ENCODE peak calls at places on chromosomes 16 and 17, in five cellular contexts. G is WTC11, M is A549, Z is K562, H is HepG2. W is an unnamed sample.

GRCh38 chr17:74442670-74443515 is 11.0 kb downstream of the GPRC5C start:
- DNase-seq in H (peak), G (peak), M (peak), Z (no peak), W (no peak)

GRCh38 chr17:36705651-36706436 is 104.5 kb downstream of the MRM1 start:
- DNase-seq in H (peak), Z (peak), M (peak), G (peak), W (no peak)

GRCh38 chr17:4199818-4200402 is 56.9 kb downstream of the CYB5D2 start:
- DNase-seq in Z (peak), G (peak), H (peak), M (peak), W (no peak)

GRCh38 chr16:81816793-81817210 is 37.7 kb downstream of the PLCG2 start:
- DNase-seq in Z (no peak), G (no peak), H (no peak), M (no peak), W (peak)

GRCh38 chr17:82350182-82351030 is 8.6 kb upstream of the TEX19 start:
- DNase-seq in Z (peak), H (no peak), M (peak), G (peak), W (no peak)

GRCh38 chr16:46785076-46785845 is 37.1 kb upstream of the MYLK3 start:
- DNase-seq in M (no peak), Z (no peak), G (no peak), H (no peak), W (no peak)

GRCh38 chr16:77660311-77660710 is 62.0 kb upstream of the NUDT7 start:
- DNase-seq in G (no peak), H (peak), M (peak), Z (peak), W (no peak)

GRCh38 chr16:57191056-57191536 is 5.0 kb downstream of the RSPRY1 start:
- DNase-seq in Z (no peak), M (no peak), H (no peak), G (no peak), W (no peak)

GRCh38 chr17:39920218-39921210 is 2.1 kb upstream of the GSDMB start:
- DNase-seq in Z (no peak), M (no peak), G (no peak), H (no peak), W (no peak)

GRCh38 chr16:23557779-23558330 is 328 bp downstream of the UBFD1 start:
- DNase-seq in H (peak), Z (no peak), M (no peak), G (peak), W (no peak)

GRCh38 chr16:51657844-51658243 is 506.8 kb upstream of the SALL1 start:
- DNase-seq in H (no peak), G (no peak), M (no peak), Z (no peak), W (no peak)

GRCh38 chr16:3027488-3027795 is 3.6 kb downstream of the THOC6 start:
- DNase-seq in G (no peak), H (no peak), M (no peak), Z (no peak), W (no peak)

GRCh38 chr17:81429813-81430510 is 34.7 kb downstream of the BAHCC1 start:
- DNase-seq in H (no peak), G (no peak), Z (peak), M (no peak), W (no peak)

GRCh38 chr16:75025766-75026165 is 26.9 kb downstream of the ZNRF1 start:
- DNase-seq in G (no peak), H (no peak), Z (peak), M (no peak), W (no peak)

GRCh38 chr17:62139141-62139540 is 74.1 kb upstream of the MED13 start:
- DNase-seq in Z (no peak), H (no peak), M (no peak), G (no peak), W (no peak)

GRCh38 chr17:55152236-55152635 is 112.5 kb upstream of the HLF start:
- DNase-seq in H (no peak), G (no peak), M (no peak), Z (no peak), W (no peak)

GRCh38 chr16:4115209-4115940 is 867 bp downstream of the ADCY9 start:
- DNase-seq in G (peak), M (peak), H (no peak), Z (peak), W (no peak)

GRCh38 chr17:9022553-9023388 is 1.5 kb downstream of the NTN1 start:
- DNase-seq in M (peak), H (no peak), Z (no peak), G (peak), W (no peak)

GRCh38 chr16:4203748-4204147 is 38.1 kb downstream of the SRL start:
- DNase-seq in Z (no peak), H (no peak), M (no peak), G (no peak), W (no peak)

GRCh38 chr16:87278191-87279093 is 38.8 kb downstream of the C16orf95 start:
- DNase-seq in G (peak), H (peak), M (peak), Z (peak), W (no peak)

GRCh38 chr16:55512941-55513340 is 4.1 kb downstream of the LPCAT2 start:
- DNase-seq in M (no peak), G (no peak), Z (no peak), H (no peak), W (no peak)

GRCh38 chr16:15961060-15961511 is 11.7 kb downstream of the ABCC1 start:
- DNase-seq in H (no peak), M (no peak), G (no peak), Z (no peak), W (peak)

GRCh38 chr16:17206712-17207111 is 264.0 kb downstream of the XYLT1 start:
- DNase-seq in Z (no peak), H (no peak), G (no peak), M (no peak), W (no peak)

GRCh38 chr17:57915532-57915931 is 39.7 kb downstream of the CUEDC1 start:
- DNase-seq in M (no peak), H (no peak), G (no peak), Z (no peak), W (no peak)

GRCh38 chr16:50282010-50282538 is 15.7 kb downstream of the ADCY7 start:
- DNase-seq in Z (no peak), M (no peak), H (no peak), G (no peak), W (peak)

GRCh38 chr16:53530046-53530445 is 27.0 kb upstream of the AKTIP start:
- DNase-seq in H (no peak), G (no peak), Z (no peak), M (no peak), W (no peak)

GRCh38 chr16:15523092-15523541 is 88.7 kb downstream of the BMERB1 start:
- DNase-seq in H (peak), M (peak), Z (no peak), G (peak), W (no peak)

GRCh38 chr16:27511657-27512056 is 38.1 kb downstream of the GTF3C1 start:
- DNase-seq in G (no peak), M (no peak), Z (no peak), H (no peak), W (no peak)

GRCh38 chr16:2769675-2770056 is 7.4 kb downstream of the ELOB start:
- DNase-seq in Z (no peak), M (peak), G (no peak), H (no peak), W (no peak)

GRCh38 chr17:82405051-82405450 is 13.1 kb upstream of the HEXD start:
- DNase-seq in G (no peak), M (no peak), H (no peak), Z (no peak), W (no peak)

GRCh38 chr17:61362396-61362795 is 37.2 kb upstream of the TBX2 start:
- DNase-seq in G (no peak), Z (no peak), M (no peak), H (no peak), W (no peak)

GRCh38 chr17:47895254-47895855 is 681 bp upstream of the SP2 start:
- DNase-seq in H (no peak), M (peak), Z (no peak), G (no peak), W (no peak)

GRCh38 chr16:24838554-24839266 is 7.1 kb upstream of the SLC5A11 start:
- DNase-seq in M (peak), H (peak), G (no peak), Z (peak), W (no peak)

GRCh38 chr17:78766743-78767294 is 15.3 kb downstream of the CYTH1 start:
- DNase-seq in M (no peak), Z (no peak), G (no peak), H (no peak), W (no peak)

GRCh38 chr17:79633937-79634813 is 23.3 kb upstream of the RBFOX3 start:
- DNase-seq in G (peak), M (no peak), H (no peak), Z (no peak), W (no peak)

GRCh38 chr16:88338111-88338510 is 44.6 kb upstream of the ZNF469 start:
- DNase-seq in G (peak), M (no peak), Z (peak), H (no peak), W (no peak)
- TF ChIP-seq ESRRA in G (no peak), M (no peak), Z (no peak), H (no peak), W (no peak)

GRCh38 chr16:65534121-65534528 is 412.3 kb upstream of the CDH11 start:
- DNase-seq in H (no peak), Z (no peak), G (no peak), M (no peak), W (no peak)
- TF ChIP-seq ESRRA in H (no peak), Z (no peak), G (no peak), M (no peak), W (no peak)

GRCh38 chr17:28973414-28973813 is 22.1 kb upstream of the PHF12 start:
- DNase-seq in Z (no peak), H (no peak), M (no peak), G (no peak), W (no peak)

GRCh38 chr17:28969706-28970393 is 18.5 kb upstream of the PHF12 start:
- DNase-seq in G (no peak), H (no peak), Z (no peak), M (no peak), W (no peak)

GRCh38 chr17:28970879-28971278 is 19.6 kb upstream of the PHF12 start:
- DNase-seq in Z (no peak), M (no peak), H (no peak), G (no peak), W (no peak)

GRCh38 chr17:28974451-28974850 is 23.1 kb upstream of the PHF12 start:
- DNase-seq in G (no peak), Z (no peak), M (no peak), H (no peak), W (no peak)

DNA sequence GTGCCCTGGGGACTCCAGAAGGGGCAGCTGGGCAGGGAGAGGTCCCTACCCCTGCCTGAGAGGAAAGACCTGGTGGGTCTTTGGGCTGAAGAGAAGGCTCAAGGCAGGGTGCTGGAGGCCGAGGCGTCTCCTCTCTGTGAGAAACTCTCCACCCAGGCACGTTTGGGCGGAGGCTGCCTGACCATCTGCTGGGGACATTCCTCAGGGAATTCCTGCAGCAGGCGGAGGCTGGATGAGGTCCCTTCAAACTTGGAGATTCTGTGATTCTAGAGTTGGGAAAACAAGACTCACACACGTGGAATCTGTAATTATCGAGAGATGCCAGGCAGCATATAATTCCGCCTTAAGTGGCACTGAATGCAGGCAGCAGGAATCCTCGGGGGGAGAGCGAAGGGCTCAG is 21.1 kb upstream of the PHF12 start:
- DNase-seq in M (no peak), H (no peak), Z (no peak), G (no peak), W (no peak)
- TF ChIP-seq ESRRA in M (no peak), H (no peak), Z (no peak), G (no peak), W (no peak)

GRCh38 chr17:42474270-42474669 is 15.6 kb downstream of the ATP6V0A1 start:
- DNase-seq in G (no peak), Z (no peak), M (no peak), H (no peak), W (no peak)
- TF ChIP-seq ESRRA in G (no peak), Z (no peak), M (no peak), H (no peak), W (no peak)

GRCh38 chr16:67397812-67398545 is 4.7 kb upstream of the TPPP3 start:
- DNase-seq in M (no peak), Z (no peak), H (no peak), G (no peak), W (no peak)

GRCh38 chr16:67398546-67399217 is 5.4 kb upstream of the TPPP3 start:
- DNase-seq in Z (no peak), H (no peak), G (no peak), M (no peak), W (no peak)

GRCh38 chr16:67399749-67400704 is 6.7 kb upstream of the TPPP3 start:
- DNase-seq in G (no peak), H (no peak), Z (no peak), M (no peak), W (no peak)

GRCh38 chr16:67400901-67401300 is 7.6 kb upstream of the TPPP3 start:
- DNase-seq in H (no peak), M (no peak), Z (no peak), G (no peak), W (no peak)

GRCh38 chr16:67399218-67399733 is 6.0 kb upstream of the TPPP3 start:
- DNase-seq in H (no peak), G (peak), M (peak), Z (peak), W (no peak)
- TF ChIP-seq ESRRA in H (no peak), G (no peak), M (no peak), Z (peak), W (no peak)

W was measured in GM12878.